ENCODE peak calls at places on chromosomes 6 and 20, in ten cellular contexts. O, R, W, S, F, H, V, A, Q and D are unnamed samples.
A peak's percentile ranks its signal among the peaks of the same experiment; 100 is the strongest.

GRCh38 chr6:12813321-12813720 is 96.8 kb downstream of the PHACTR1 start:
- DNase-seq in S (no peak), H (no peak), Q (no peak), V (no peak), O (no peak), F (no peak), R (no peak), W (no peak), A (no peak), D (no peak)

GRCh38 chr6:54892831-54893230 is 46.3 kb downstream of the FAM83B start:
- DNase-seq in O (peak; percentile 16), Q (no peak), H (no peak), S (no peak), V (no peak), W (no peak), F (no peak), A (no peak), R (peak; percentile 9), D (no peak)

GRCh38 chr20:10527781-10528180 is 92.7 kb downstream of the SLX4IP start:
- DNase-seq in A (no peak), O (no peak), R (no peak), V (no peak), S (no peak), Q (no peak), W (no peak), H (no peak), F (no peak), D (no peak)

GRCh38 chr20:401682-402495 is 6.2 kb upstream of the RBCK1 start:
- DNase-seq in O (no peak), W (no peak), V (peak; percentile 61), Q (no peak), R (peak; percentile 77), H (no peak), A (no peak), S (no peak), F (no peak), D (no peak)

GRCh38 chr6:28215425-28215824 is 9.7 kb upstream of the ZSCAN9 start:
- DNase-seq in S (no peak), V (no peak), R (no peak), O (no peak), A (no peak), Q (no peak), F (no peak), H (no peak), W (no peak), D (no peak)

GRCh38 chr6:132259070-132259469 is 142.2 kb downstream of the MOXD1 start:
- DNase-seq in O (no peak), H (no peak), V (peak; percentile 19), R (peak; percentile 14), S (no peak), Q (no peak), W (no peak), A (no peak), F (no peak), D (no peak)

GRCh38 chr6:137728386-137729349 is 138.4 kb upstream of the TNFAIP3 start:
- DNase-seq in V (peak; percentile 47), S (no peak), A (no peak), W (peak; percentile 85), H (no peak), F (peak; percentile 57), Q (no peak), R (peak; percentile 66), O (no peak), D (no peak)

GRCh38 chr6:19705606-19706005 is 131.6 kb upstream of the ID4 start:
- DNase-seq in H (no peak), V (no peak), F (no peak), W (no peak), R (no peak), S (no peak), Q (no peak), O (no peak), A (no peak), D (no peak)

GRCh38 chr6:57109905-57110304 is 19.9 kb downstream of the ZNF451 start:
- DNase-seq in V (no peak), A (no peak), R (peak; percentile 47), W (no peak), Q (no peak), S (no peak), F (no peak), O (no peak), H (no peak), D (no peak)